ENCODE peak calls at places on chromosomes 2 and 18, in five cellular contexts. H is Calu3; N is stimulated activated CD8-positive, alpha-beta memory T cell treated with anti-CD3 and anti-CD28 coated beads, Interleukin-4, amount 100 ng/mL, for 24 hours; O is HFFc6; K is EH. G is an unnamed sample.

GRCh38 chr2:18849841-18850578 is 260.6 kb upstream of the NT5C1B start:
- DNase-seq in H (no peak), N (no peak), O (no peak), K (no peak), G (no peak)

GRCh38 chr2:232884549-232885263 is 14.6 kb downstream of the SNORC start:
- DNase-seq in H (no peak), N (no peak), O (no peak), K (no peak), G (no peak)

GRCh38 chr2:127413782-127414743 is 4.2 kb upstream of the PROC start:
- DNase-seq in H (no peak), N (no peak), O (peak), K (peak), G (peak)

GRCh38 chr2:39487398-39488250 is 50.5 kb upstream of the MAP4K3 start:
- DNase-seq in H (no peak), N (no peak), O (peak), K (peak), G (no peak)

GRCh38 chr2:88003074-88003755 is 13.1 kb downstream of the RNU2-63P start:
- DNase-seq in H (no peak), N (no peak), O (no peak), K (peak), G (no peak)

GRCh38 chr2:72415256-72415655 is 267.6 kb upstream of the CYP26B1 start:
- DNase-seq in H (no peak), N (no peak), O (peak), K (peak), G (no peak)

GRCh38 chr2:159801925-159802324 is 3.9 kb upstream of the CD302 start:
- DNase-seq in H (no peak), N (no peak), O (no peak), K (no peak), G (no peak)

GRCh38 chr18:5104246-5104645 is 92.8 kb downstream of the AKAIN1 start:
- DNase-seq in H (no peak), N (no peak), O (no peak), K (no peak), G (no peak)

GRCh38 chr18:30265190-30265589 is 777.4 kb downstream of the DSC3 start:
- DNase-seq in H (no peak), N (no peak), O (no peak), K (no peak), G (no peak)

GRCh38 chr2:53969285-53970094 is 1.3 kb downstream of the PSME4 start:
- DNase-seq in H (peak), N (no peak), O (peak), K (peak), G (peak)

GRCh38 chr2:39947294-39948015 is 168.4 kb upstream of the THUMPD2 start:
- DNase-seq in H (no peak), N (no peak), O (no peak), K (peak), G (no peak)

GRCh38 chr2:99256677-99257076 is 1.2 kb upstream of the LYG2 start:
- DNase-seq in H (no peak), N (no peak), O (no peak), K (no peak), G (no peak)

GRCh38 chr2:237613679-237614078 is 13.7 kb upstream of the LRRFIP1 start:
- DNase-seq in H (no peak), N (no peak), O (no peak), K (no peak), G (no peak)

GRCh38 chr2:9408641-9409151 is 14.6 kb downstream of the ITGB1BP1 start:
- DNase-seq in H (no peak), N (no peak), O (no peak), K (peak), G (no peak)